ENCODE peak calls at places on chromosome 12, in six cellular contexts. M is mesenchymal stem cell, R is neural progenitor cell, W is GM23338, V is mammary epithelial cell, S is fibroblast of lung. O is an unnamed sample.

GRCh38 chr12:127025545-127025944 is 1241.4 kb upstream of the TMEM132C start:
- DNase-seq in M (no peak), R (no peak), W (no peak), V (no peak), S (no peak), O (no peak)

GRCh38 chr12:40224439-40225291 is at the start of gene LRRK2:
- DNase-seq in M (peak; percentile 53), R (peak; percentile 54), W (peak; percentile 55), V (peak; percentile 30), S (peak; percentile 77), O (no peak)

GRCh38 chr12:47218191-47218654 is 138.5 kb upstream of the AMIGO2 start:
- DNase-seq in M (no peak), R (no peak), W (no peak), V (peak; percentile 16), S (no peak), O (no peak)

GRCh38 chr12:88876867-88877266 is 296.6 kb upstream of the KITLG start:
- DNase-seq in M (peak; percentile 18), R (no peak), W (no peak), V (peak; percentile 4), S (peak; percentile 14), O (no peak)

GRCh38 chr12:120573560-120573959 is 7.6 kb downstream of the POP5 start:
- DNase-seq in M (no peak), R (no peak), W (no peak), V (no peak), S (no peak), O (no peak)

GRCh38 chr12:127150479-127150878 is 1116.5 kb upstream of the TMEM132C start:
- DNase-seq in M (no peak), R (no peak), W (no peak), V (no peak), S (peak; percentile 27), O (no peak)

GRCh38 chr12:104623920-104624319 is 167.2 kb downstream of the CHST11 start:
- DNase-seq in M (no peak), R (peak; percentile 57), W (peak; percentile 19), V (no peak), S (no peak), O (no peak)

GRCh38 chr12:83404521-83404920 is 717.8 kb downstream of the TMTC2 start:
- DNase-seq in M (no peak), R (no peak), W (no peak), V (no peak), S (peak; percentile 3), O (no peak)

GRCh38 chr12:132282950-132283771 is 46.2 kb downstream of the GALNT9 start:
- DNase-seq in M (no peak), R (no peak), W (peak; percentile 51), V (no peak), S (no peak), O (no peak)

GRCh38 chr12:52715416-52715815 is 12.1 kb upstream of the KRT77 start:
- DNase-seq in M (no peak), R (peak; percentile 42), W (peak; percentile 72), V (peak; percentile 4), S (no peak), O (no peak)

GRCh38 chr12:119803391-119803791 is 73.7 kb downstream of the CIT start:
- DNase-seq in M (peak; percentile 50), R (peak; percentile 82), W (peak; percentile 88), V (no peak), S (peak; percentile 48), O (no peak)

GRCh38 chr12:29562167-29562776 is 64.8 kb upstream of the OVCH1 start:
- DNase-seq in M (peak; percentile 98), R (no peak), W (no peak), V (no peak), S (peak; percentile 88), O (no peak)

GRCh38 chr12:109818900-109819500 is 14.2 kb downstream of the TRPV4 start:
- DNase-seq in M (peak; percentile 9), R (no peak), W (no peak), V (peak; percentile 95), S (peak; percentile 20), O (peak; percentile 82)

GRCh38 chr12:108326254-108326750 is 12.8 kb downstream of the CMKLR1 start:
- DNase-seq in M (no peak), R (no peak), W (no peak), V (no peak), S (no peak), O (no peak)

GRCh38 chr12:128613821-128614220 is 209.9 kb downstream of the SLC15A4 start:
- DNase-seq in M (no peak), R (peak; percentile 56), W (peak; percentile 0), V (no peak), S (no peak), O (no peak)

GRCh38 chr12:131370791-131371579 is 339.9 kb upstream of the SFSWAP start:
- DNase-seq in M (no peak), R (no peak), W (no peak), V (no peak), S (no peak), O (no peak)

GRCh38 chr12:120514002-120514401 is 15.0 kb downstream of the COQ5 start:
- DNase-seq in M (no peak), R (no peak), W (no peak), V (no peak), S (no peak), O (no peak)

GRCh38 chr12:15808250-15808971 is 19.2 kb upstream of the EPS8 start:
- DNase-seq in M (peak; percentile 54), R (no peak), W (no peak), V (no peak), S (peak; percentile 58), O (no peak)

GRCh38 chr12:19402211-19402610 is 37.1 kb upstream of the AEBP2 start:
- DNase-seq in M (no peak), R (peak; percentile 12), W (no peak), V (no peak), S (no peak), O (no peak)

GRCh38 chr12:102093319-102093718 is 26.6 kb downstream of the NUP37 start:
- DNase-seq in M (peak; percentile 39), R (no peak), W (no peak), V (no peak), S (peak; percentile 53), O (no peak)

GRCh38 chr12:125079943-125080645 is 14.9 kb downstream of the AACS start:
- DNase-seq in M (no peak), R (no peak), W (no peak), V (no peak), S (no peak), O (peak; percentile 89)

GRCh38 chr12:50986961-50987737 is 34.8 kb downstream of the HIGD1C start:
- DNase-seq in M (peak; percentile 72), R (peak; percentile 50), W (peak; percentile 83), V (peak; percentile 32), S (peak; percentile 42), O (no peak)

GRCh38 chr12:4270670-4271432 is 2.7 kb upstream of the CCND2 start:
- DNase-seq in M (peak; percentile 45), R (peak; percentile 74), W (peak; percentile 82), V (no peak), S (no peak), O (no peak)

GRCh38 chr12:51517800-51518199 is 73.2 kb upstream of the SCN8A start:
- DNase-seq in M (no peak), R (peak; percentile 46), W (peak; percentile 65), V (no peak), S (no peak), O (no peak)

DNA sequence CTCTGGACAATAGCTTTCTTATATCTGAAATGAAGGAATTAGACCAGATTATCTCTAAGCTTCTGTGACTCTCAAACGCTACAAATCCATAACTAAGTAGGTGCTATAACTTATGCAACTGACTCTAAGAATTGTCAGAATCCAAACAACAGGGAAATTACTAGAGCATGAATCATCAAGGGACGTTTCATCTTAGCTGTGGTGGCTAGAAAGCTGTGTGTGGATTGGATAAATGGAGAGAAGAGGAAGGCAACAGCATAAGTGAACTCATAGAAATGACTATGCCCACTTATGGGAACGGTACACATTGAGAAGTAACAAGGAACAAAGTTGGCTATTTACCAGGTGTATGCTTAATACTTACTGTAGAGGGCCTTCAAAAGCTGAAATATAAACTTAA is 96.0 kb upstream of the NEDD1 start:
- DNase-seq in M (peak; percentile 76), R (no peak), W (no peak), V (peak; percentile 73), S (peak; percentile 97), O (peak; percentile 66)
- H3K4me2 ChIP-seq in M (no peak overlapping the region), R (peak overlapping the region; percentile 50), W (no peak overlapping the region), V (no peak overlapping the region), S (no peak overlapping the region), O (no peak overlapping the region)

DNA sequence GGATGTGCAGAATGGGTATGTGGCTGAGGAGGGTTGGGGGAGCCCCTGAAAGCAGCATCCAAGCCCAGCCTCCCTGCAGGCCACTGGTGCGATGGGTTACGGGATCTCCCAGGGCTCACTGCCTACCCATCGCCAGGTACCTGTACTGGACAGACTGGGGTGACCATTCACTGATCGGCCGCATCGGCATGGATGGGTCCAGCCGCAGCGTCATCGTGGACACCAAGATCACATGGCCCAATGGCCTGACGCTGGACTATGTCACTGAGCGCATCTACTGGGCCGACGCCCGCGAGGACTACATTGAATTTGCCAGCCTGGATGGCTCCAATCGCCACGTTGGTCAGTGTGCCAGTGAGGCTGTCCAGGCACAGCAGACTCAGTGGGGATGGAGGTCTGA is 18.3 kb upstream of the NXPH4 start:
- DNase-seq in M (no peak), R (no peak), W (no peak), V (no peak), S (no peak), O (no peak)
- H3K36me3 ChIP-seq in M (peaks cover 100% of the 10 kb centered on the region), R (no peaks in the 10 kb centered on the region), W (peaks cover 25% of the 10 kb centered on the region), V (no peaks in the 10 kb centered on the region), S (peaks cover 88% of the 10 kb centered on the region), O (no peaks in the 10 kb centered on the region)

GRCh38 chr12:25319233-25319984 is 68.7 kb upstream of the KRAS start:
- DNase-seq in M (no peak), R (no peak), W (no peak), V (no peak), S (no peak), O (no peak)
- H3K4me2 ChIP-seq in M (no peak overlapping the region), R (no peak overlapping the region), W (no peak overlapping the region), V (no peak overlapping the region), S (no peak overlapping the region), O (no peak overlapping the region)

GRCh38 chr12:904010-904414 is 45.5 kb downstream of the RAD52 start:
- DNase-seq in M (no peak), R (no peak), W (no peak), V (no peak), S (no peak), O (no peak)

GRCh38 chr12:902581-902980 is 46.9 kb downstream of the RAD52 start:
- DNase-seq in M (no peak), R (no peak), W (no peak), V (no peak), S (no peak), O (no peak)

GRCh38 chr12:906077-906585 is 43.4 kb downstream of the RAD52 start:
- DNase-seq in M (no peak), R (no peak), W (no peak), V (no peak), S (no peak), O (no peak)

GRCh38 chr12:905273-906076 is 44.0 kb downstream of the RAD52 start:
- DNase-seq in M (no peak), R (no peak), W (no peak), V (no peak), S (no peak), O (no peak)

GRCh38 chr12:903055-903454 is 46.4 kb downstream of the RAD52 start:
- DNase-seq in M (no peak), R (no peak), W (no peak), V (no peak), S (no peak), O (no peak)
- H3K36me3 ChIP-seq in M (peaks cover 36% of the 10 kb centered on the region), R (peaks cover 8% of the 10 kb centered on the region), W (peaks cover 35% of the 10 kb centered on the region), V (peaks cover 30% of the 10 kb centered on the region), S (peaks cover 14% of the 10 kb centered on the region), O (peaks cover 36% of the 10 kb centered on the region)

GRCh38 chr12:112948806-112949205 is 10.5 kb downstream of the OAS3 start:
- DNase-seq in M (no peak), R (no peak), W (no peak), V (no peak), S (no peak), O (no peak)
- H3K4me2 ChIP-seq in M (no peak overlapping the region), R (no peak overlapping the region), W (no peak overlapping the region), V (no peak overlapping the region), S (no peak overlapping the region), O (no peak overlapping the region)

O was measured in PC-9.